ENCODE peak calls at places on chromosomes 4 and X, in ten cellular contexts. X, R, H, Q, M, A, K, U, T and W are unnamed samples.

GRCh38 chr4:145177511-145177905 is 2.9 kb downstream of the OTUD4 start:
- DNase-seq in X (peak), R (no peak), H (no peak), Q (no peak), M (no peak), A (peak), K (no peak), U (no peak), T (no peak), W (no peak)

GRCh38 chrX:72569786-72570185 is 2.9 kb downstream of the HDAC8 start:
- DNase-seq in X (peak), R (no peak), H (no peak), Q (peak), M (no peak), A (peak), K (no peak), U (no peak), T (no peak), W (no peak)

GRCh38 chrX:55480390-55481062 is 9.1 kb downstream of the USP51 start:
- DNase-seq in X (no peak), R (no peak), H (no peak), Q (no peak), M (no peak), A (no peak), K (no peak), U (no peak), T (no peak), W (no peak)

GRCh38 chr4:5040839-5041238 is 10.4 kb upstream of the STK32B start:
- DNase-seq in X (no peak), R (no peak), H (no peak), Q (no peak), M (no peak), A (no peak), K (no peak), U (no peak), T (no peak), W (no peak)

GRCh38 chr4:1731180-1731579 is 9.9 kb downstream of the TACC3 start:
- DNase-seq in X (peak), R (no peak), H (no peak), Q (no peak), M (no peak), A (peak), K (no peak), U (no peak), T (no peak), W (no peak)

GRCh38 chrX:107549504-107549903 is 78.8 kb upstream of the PRPS1 start:
- DNase-seq in X (no peak), R (no peak), H (no peak), Q (no peak), M (no peak), A (no peak), K (no peak), U (no peak), T (no peak), W (no peak)

GRCh38 chrX:125205084-125205917 is 114.4 kb upstream of the TEX13C start:
- DNase-seq in X (peak), R (peak), H (peak), Q (peak), M (peak), A (no peak), K (peak), U (no peak), T (no peak), W (peak)

GRCh38 chrX:97845451-97845850 is 961.7 kb downstream of the RPA4 start:
- DNase-seq in X (no peak), R (no peak), H (no peak), Q (no peak), M (no peak), A (no peak), K (no peak), U (no peak), T (no peak), W (no peak)

GRCh38 chr4:94665500-94666398 is 92.0 kb upstream of the BMPR1B start:
- DNase-seq in X (no peak), R (no peak), H (no peak), Q (peak), M (no peak), A (no peak), K (no peak), U (no peak), T (no peak), W (no peak)

GRCh38 chr4:112852586-112852985 is 196.9 kb upstream of the ANK2 start:
- DNase-seq in X (no peak), R (no peak), H (no peak), Q (no peak), M (no peak), A (no peak), K (no peak), U (no peak), T (no peak), W (no peak)

GRCh38 chr4:147597561-147597960 is 19.6 kb upstream of the TMEM184C start:
- DNase-seq in X (no peak), R (no peak), H (no peak), Q (no peak), M (no peak), A (no peak), K (no peak), U (no peak), T (no peak), W (no peak)

GRCh38 chr4:188429965-188430364 is 290.7 kb downstream of the TRIML1 start:
- DNase-seq in X (no peak), R (no peak), H (no peak), Q (no peak), M (no peak), A (no peak), K (no peak), U (no peak), T (no peak), W (no peak)

GRCh38 chr4:48127231-48127881 is 6.7 kb downstream of the TXK start:
- DNase-seq in X (no peak), R (no peak), H (no peak), Q (no peak), M (no peak), A (no peak), K (no peak), U (peak), T (no peak), W (no peak)

GRCh38 chrX:123088331-123088730 is 95.7 kb upstream of the GRIA3 start:
- DNase-seq in X (peak), R (no peak), H (no peak), Q (no peak), M (no peak), A (no peak), K (no peak), U (no peak), T (no peak), W (no peak)

GRCh38 chr4:7750508-7750907 is 189.2 kb downstream of the AFAP1 start:
- DNase-seq in X (no peak), R (no peak), H (no peak), Q (no peak), M (no peak), A (no peak), K (no peak), U (no peak), T (no peak), W (no peak)

GRCh38 chr4:98620087-98620784 is 38.2 kb downstream of the TSPAN5 start:
- DNase-seq in X (no peak), R (no peak), H (no peak), Q (no peak), M (no peak), A (no peak), K (no peak), U (no peak), T (no peak), W (no peak)

GRCh38 chrX:72346306-72346949 is 40.7 kb upstream of the CITED1 start:
- DNase-seq in X (no peak), R (no peak), H (no peak), Q (no peak), M (no peak), A (no peak), K (no peak), U (no peak), T (no peak), W (no peak)

GRCh38 chr4:112966701-112967100 is 82.8 kb upstream of the ANK2 start:
- DNase-seq in X (no peak), R (no peak), H (no peak), Q (no peak), M (no peak), A (no peak), K (no peak), U (no peak), T (no peak), W (no peak)

GRCh38 chr4:67820903-67821302 is 62.9 kb downstream of the TMPRSS11D start:
- DNase-seq in X (no peak), R (no peak), H (no peak), Q (no peak), M (no peak), A (no peak), K (no peak), U (no peak), T (no peak), W (no peak)

GRCh38 chr4:173009129-173009823 is 159.3 kb upstream of the GALNT7 start:
- DNase-seq in X (peak), R (no peak), H (no peak), Q (no peak), M (no peak), A (peak), K (no peak), U (no peak), T (no peak), W (no peak)

GRCh38 chrX:16075087-16075486 is 48.3 kb upstream of the GRPR start:
- DNase-seq in X (no peak), R (no peak), H (no peak), Q (no peak), M (no peak), A (peak), K (no peak), U (no peak), T (no peak), W (no peak)

GRCh38 chrX:31714797-31715196 is 643.0 kb upstream of the FTHL17 start:
- DNase-seq in X (no peak), R (no peak), H (no peak), Q (no peak), M (no peak), A (no peak), K (no peak), U (no peak), T (no peak), W (no peak)

GRCh38 chrX:74779175-74779574 is 146.1 kb downstream of the NEXMIF start:
- DNase-seq in X (no peak), R (no peak), H (no peak), Q (no peak), M (no peak), A (no peak), K (peak), U (no peak), T (no peak), W (no peak)

GRCh38 chr4:98584265-98584664 is 74.1 kb downstream of the TSPAN5 start:
- DNase-seq in X (peak), R (no peak), H (no peak), Q (peak), M (no peak), A (peak), K (no peak), U (no peak), T (no peak), W (no peak)

GRCh38 chrX:22742174-22742573 is 257.6 kb upstream of the DDX53 start:
- DNase-seq in X (peak), R (no peak), H (no peak), Q (no peak), M (no peak), A (peak), K (no peak), U (no peak), T (no peak), W (no peak)

GRCh38 chrX:131068945-131069719 is 11.0 kb downstream of the ARHGAP36 start:
- DNase-seq in X (peak), R (no peak), H (no peak), Q (peak), M (no peak), A (no peak), K (peak), U (no peak), T (no peak), W (peak)

GRCh38 chr4:118817178-118817930 is 18.6 kb downstream of the SEC24D start:
- DNase-seq in X (no peak), R (no peak), H (no peak), Q (no peak), M (no peak), A (no peak), K (no peak), U (no peak), T (no peak), W (no peak)

GRCh38 chrX:12971282-12972003 is 3.5 kb upstream of the TMSB4X start:
- DNase-seq in X (no peak), R (no peak), H (peak), Q (no peak), M (no peak), A (no peak), K (peak), U (no peak), T (no peak), W (no peak)

GRCh38 chr4:29081230-29081955 is 1638.8 kb upstream of the PCDH7 start:
- DNase-seq in X (peak), R (no peak), H (no peak), Q (no peak), M (no peak), A (peak), K (no peak), U (no peak), T (no peak), W (no peak)

GRCh38 chr4:26141916-26142638 is 178.7 kb upstream of the RBPJ start:
- DNase-seq in X (peak), R (no peak), H (peak), Q (no peak), M (peak), A (peak), K (peak), U (no peak), T (peak), W (no peak)

GRCh38 chr4:41360214-41360910 is 103.6 kb downstream of the UCHL1 start:
- DNase-seq in X (peak), R (peak), H (peak), Q (peak), M (no peak), A (peak), K (peak), U (peak), T (no peak), W (peak)

GRCh38 chr4:36208884-36209473 is 35.3 kb downstream of the ARAP2 start:
- DNase-seq in X (no peak), R (no peak), H (no peak), Q (no peak), M (no peak), A (no peak), K (peak), U (no peak), T (no peak), W (no peak)

GRCh38 chrX:291411-291901 is 10.3 kb downstream of the PLCXD1 start:
- DNase-seq in X (no peak), R (peak), H (no peak), Q (no peak), M (no peak), A (no peak), K (no peak), U (no peak), T (no peak), W (no peak)

GRCh38 chr4:1293531-1293941 is 3.8 kb downstream of the MAEA start:
- DNase-seq in X (no peak), R (no peak), H (no peak), Q (no peak), M (no peak), A (no peak), K (peak), U (no peak), T (no peak), W (no peak)

GRCh38 chr4:101366331-101366730 is 19.0 kb upstream of the PPP3CA start:
- DNase-seq in X (peak), R (no peak), H (no peak), Q (no peak), M (no peak), A (peak), K (no peak), U (no peak), T (no peak), W (no peak)

GRCh38 chr4:6236816-6237390 is 32.7 kb upstream of the WFS1 start:
- DNase-seq in X (no peak), R (no peak), H (no peak), Q (no peak), M (no peak), A (no peak), K (no peak), U (peak), T (no peak), W (no peak)

GRCh38 chr4:5158825-5159224 is 107.5 kb downstream of the STK32B start:
- DNase-seq in X (no peak), R (no peak), H (no peak), Q (peak), M (no peak), A (no peak), K (no peak), U (no peak), T (no peak), W (no peak)

DNA sequence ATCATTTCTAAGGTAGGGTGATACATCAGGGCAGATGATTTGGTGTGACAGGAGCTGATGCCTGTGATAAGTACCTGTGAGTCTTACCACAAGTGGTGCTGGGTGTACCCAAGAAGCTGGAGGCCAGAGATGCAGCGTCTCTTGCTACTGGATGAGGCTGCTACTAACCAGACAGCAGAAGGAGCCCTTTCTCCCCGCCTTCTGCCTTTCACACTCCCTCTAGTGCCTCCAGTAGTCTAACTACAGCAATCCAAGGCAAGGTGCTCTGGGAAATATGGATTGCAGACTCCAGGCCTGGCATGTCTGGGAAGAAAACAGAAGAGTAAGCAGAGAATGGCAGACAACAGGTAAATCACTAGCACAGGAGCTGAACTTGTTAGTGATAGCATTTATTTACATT is 470.8 kb downstream of the NKX6-1 start:
- DNase-seq in X (no peak), R (no peak), H (no peak), Q (peak), M (no peak), A (no peak), K (no peak), U (no peak), T (no peak), W (no peak)
- TF ChIP-seq CTCF in X (no peak), R (no peak), H (no peak), Q (no peak), M (no peak), A (no peak), K (no peak), U (no peak), T (no peak), W (no peak)

GRCh38 chr4:2761035-2761923 is 5.1 kb upstream of the TNIP2 start:
- DNase-seq in X (no peak), R (peak), H (peak), Q (no peak), M (no peak), A (no peak), K (no peak), U (peak), T (no peak), W (no peak)
- TF ChIP-seq CTCF in X (peak), R (no peak), H (peak), Q (no peak), M (no peak), A (peak), K (peak), U (no peak), T (peak), W (no peak)

GRCh38 chr4:107757860-107758476 is 37.9 kb upstream of the PAPSS1 start:
- DNase-seq in X (peak), R (no peak), H (no peak), Q (peak), M (no peak), A (peak), K (peak), U (no peak), T (peak), W (no peak)
- TF ChIP-seq CTCF in X (peak), R (peak), H (peak), Q (peak), M (peak), A (peak), K (peak), U (peak), T (peak), W (peak)

GRCh38 chr4:88451205-88451604 is 5.7 kb upstream of the HERC5 start:
- DNase-seq in X (no peak), R (no peak), H (no peak), Q (no peak), M (no peak), A (no peak), K (no peak), U (no peak), T (no peak), W (no peak)

GRCh38 chr4:88457307-88458090 is 580 bp downstream of the HERC5 start:
- DNase-seq in X (peak), R (peak), H (peak), Q (no peak), M (peak), A (no peak), K (peak), U (peak), T (no peak), W (peak)

GRCh38 chr4:88458091-88458740 is 1.3 kb downstream of the HERC5 start:
- DNase-seq in X (peak), R (no peak), H (no peak), Q (no peak), M (no peak), A (no peak), K (no peak), U (no peak), T (no peak), W (no peak)

GRCh38 chr4:88452941-88453340 is 4.0 kb upstream of the HERC5 start:
- DNase-seq in X (no peak), R (no peak), H (no peak), Q (no peak), M (no peak), A (no peak), K (no peak), U (no peak), T (no peak), W (no peak)

GRCh38 chr4:88456757-88457306 is at the start of gene HERC5:
- DNase-seq in X (peak), R (peak), H (peak), Q (peak), M (peak), A (peak), K (peak), U (peak), T (peak), W (peak)
- TF ChIP-seq CTCF in X (peak), R (peak), H (peak), Q (peak), M (peak), A (peak), K (peak), U (peak), T (peak), W (peak)

DNA sequence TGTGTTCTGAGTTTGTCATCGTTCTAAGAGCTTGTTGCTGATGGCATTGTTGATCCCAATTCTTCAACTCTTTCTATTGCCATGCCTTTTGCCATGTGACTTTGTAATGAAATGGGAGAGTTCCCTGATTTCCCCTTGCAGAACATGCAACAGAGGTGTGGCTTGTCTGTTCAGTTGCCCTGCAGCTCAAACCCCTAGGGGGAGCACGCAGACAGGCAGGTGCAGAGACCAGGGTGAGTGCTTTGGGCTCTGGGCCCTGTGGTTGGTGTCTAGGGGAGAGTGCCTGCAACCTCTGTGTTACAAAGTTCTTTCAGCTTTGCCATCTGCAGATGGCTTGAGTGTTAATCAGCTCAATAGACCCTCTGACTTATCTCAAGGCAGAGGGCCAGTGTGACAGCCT is 332.7 kb downstream of the MID1IP1 start:
- DNase-seq in X (no peak), R (no peak), H (peak), Q (peak), M (no peak), A (no peak), K (peak), U (peak), T (no peak), W (peak)
- TF ChIP-seq CTCF in X (no peak), R (no peak), H (no peak), Q (no peak), M (no peak), A (no peak), K (peak), U (no peak), T (no peak), W (no peak)

GRCh38 chr4:150546286-150546685 is 35.7 kb upstream of the MAB21L2 start:
- DNase-seq in X (no peak), R (no peak), H (no peak), Q (no peak), M (no peak), A (no peak), K (no peak), U (no peak), T (no peak), W (no peak)

GRCh38 chr4:150541681-150542080 is 40.3 kb upstream of the MAB21L2 start:
- DNase-seq in X (no peak), R (no peak), H (no peak), Q (no peak), M (no peak), A (no peak), K (no peak), U (no peak), T (no peak), W (no peak)

GRCh38 chr4:150543042-150543441 is 38.9 kb upstream of the MAB21L2 start:
- DNase-seq in X (no peak), R (no peak), H (no peak), Q (no peak), M (no peak), A (no peak), K (no peak), U (no peak), T (no peak), W (no peak)

DNA sequence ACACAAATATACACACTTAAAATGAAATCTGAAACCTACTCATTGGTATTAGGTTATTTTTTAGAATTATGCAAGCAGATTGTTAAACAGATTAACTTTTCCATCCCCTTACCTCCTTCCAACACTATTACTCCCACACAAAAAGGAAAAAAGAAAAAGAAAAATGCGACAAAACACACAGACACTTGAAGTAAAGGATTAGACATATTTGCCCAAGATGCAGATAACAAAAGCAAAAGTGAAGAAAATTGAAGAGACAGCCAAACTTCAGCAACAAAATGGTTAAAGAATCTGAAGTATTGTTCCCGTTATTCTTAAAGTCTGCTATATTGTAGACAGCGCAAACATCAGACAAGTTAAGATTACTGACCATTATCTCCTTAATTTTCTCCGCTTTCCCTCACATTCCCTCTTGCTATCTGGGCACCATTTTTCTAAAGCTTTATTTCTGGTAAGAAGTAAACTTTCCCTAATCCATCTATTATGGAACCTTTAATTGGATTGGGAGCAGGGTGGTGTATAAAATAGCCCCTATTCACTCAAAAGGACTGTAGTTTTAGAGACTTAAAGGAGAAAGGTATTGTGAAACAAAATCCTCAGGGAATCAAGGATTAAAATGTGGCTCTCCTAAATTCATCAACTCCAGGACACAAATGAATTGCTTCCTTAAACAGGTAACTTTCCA is 34.7 kb upstream of the MAB21L2 start:
- DNase-seq in X (no peak), R (no peak), H (no peak), Q (no peak), M (no peak), A (no peak), K (no peak), U (no peak), T (no peak), W (no peak)
- TF ChIP-seq CTCF in X (no peak), R (no peak), H (no peak), Q (no peak), M (no peak), A (no peak), K (no peak), U (no peak), T (no peak), W (no peak)